ENCODE peak calls at places on chromosomes 3 and 15, in ten cellular contexts. A, N, Q, U, D, Y, X, E, M and O are unnamed samples.

GRCh38 chr3:49171119-49171774 is at the start of gene KLHDC8B:
- DNase-seq in Y (no peak), M (peak; percentile 78), X (peak; percentile 76), N (peak; percentile 78), A (peak; percentile 89), D (peak; percentile 89), U (peak; percentile 68), E (peak; percentile 88), Q (peak; percentile 86), O (no peak)

GRCh38 chr3:16987141-16987540 is 102.4 kb downstream of the PLCL2 start:
- DNase-seq in A (no peak), N (no peak), M (no peak), Y (no peak), E (no peak), D (no peak), Q (no peak), U (no peak), X (no peak), O (no peak)

GRCh38 chr3:89947357-89947954 is 840.0 kb downstream of the EPHA3 start:
- DNase-seq in Q (no peak), M (no peak), N (no peak), X (no peak), E (no peak), Y (no peak), A (peak; percentile 49), D (no peak), U (no peak), O (no peak)

GRCh38 chr3:179108091-179108490 is 36.5 kb upstream of the ZMAT3 start:
- DNase-seq in X (no peak), E (no peak), M (peak; percentile 47), A (no peak), Q (peak; percentile 84), D (no peak), N (no peak), U (no peak), Y (peak; percentile 18), O (no peak)

GRCh38 chr3:123094492-123094891 is 27.7 kb downstream of the PDIA5 start:
- DNase-seq in A (no peak), E (no peak), U (no peak), Y (no peak), N (no peak), M (no peak), X (no peak), Q (no peak), D (no peak), O (no peak)

GRCh38 chr15:76912430-76912829 is 7.3 kb upstream of the SCAPER start:
- DNase-seq in U (no peak), X (no peak), E (no peak), Q (no peak), Y (no peak), A (no peak), M (no peak), N (no peak), D (no peak), O (no peak)

GRCh38 chr3:184691397-184692131 is 20.3 kb downstream of the MAGEF1 start:
- DNase-seq in E (peak; percentile 52), A (no peak), Q (peak; percentile 42), X (no peak), N (no peak), Y (no peak), U (no peak), D (no peak), M (no peak), O (no peak)

GRCh38 chr15:66996099-66996498 is 69.3 kb upstream of the SMAD3 start:
- DNase-seq in D (no peak), N (no peak), U (no peak), Q (peak; percentile 67), M (peak; percentile 63), X (no peak), A (no peak), Y (no peak), E (no peak), O (no peak)

GRCh38 chr3:180855364-180855763 is 57.1 kb upstream of the FXR1 start:
- DNase-seq in U (no peak), N (no peak), X (peak; percentile 20), Y (no peak), E (no peak), A (no peak), Q (peak; percentile 22), M (peak; percentile 6), D (peak; percentile 11), O (no peak)

GRCh38 chr3:126763035-126763434 is 59.0 kb downstream of the CHCHD6 start:
- DNase-seq in M (no peak), E (no peak), X (no peak), D (no peak), A (no peak), N (no peak), Y (no peak), U (no peak), Q (no peak), O (no peak)

GRCh38 chr15:51907136-51907862 is 64.3 kb downstream of the LEO1 start:
- DNase-seq in A (peak; percentile 22), D (no peak), E (no peak), N (no peak), X (no peak), U (no peak), Q (peak; percentile 61), M (peak; percentile 49), Y (peak; percentile 44), O (no peak)

GRCh38 chr3:81744366-81744765 is 17.1 kb downstream of the GBE1 start:
- DNase-seq in A (peak; percentile 10), N (no peak), M (peak; percentile 97), E (peak; percentile 62), Y (peak; percentile 73), X (no peak), D (no peak), Q (peak; percentile 96), U (no peak), O (peak; percentile 80)

GRCh38 chr3:52268036-52268435 is 10.4 kb downstream of the WDR82 start:
- DNase-seq in M (no peak), E (no peak), D (no peak), A (no peak), Y (no peak), X (no peak), N (no peak), Q (no peak), U (no peak), O (no peak)

GRCh38 chr3:183933160-183933559 is 48.5 kb upstream of the PARL start:
- DNase-seq in M (no peak), U (no peak), N (no peak), Y (no peak), E (no peak), X (no peak), D (no peak), Q (no peak), A (no peak), O (no peak)

GRCh38 chr15:75416584-75416983 is 34.9 kb downstream of the SIN3A start:
- DNase-seq in M (no peak), X (no peak), E (no peak), D (no peak), A (no peak), Q (no peak), U (no peak), Y (no peak), N (no peak), O (no peak)
- H3K4me3 ChIP-seq in M (no peak overlapping the region), X (no peak overlapping the region), E (no peak overlapping the region), D (no peak overlapping the region), A (no peak overlapping the region), Q (no peak overlapping the region), U (no peak overlapping the region), Y (no peak overlapping the region), N (no peak overlapping the region), O (no peak overlapping the region)

GRCh38 chr3:167882057-167882667 is 146.6 kb downstream of the SERPINI1 start:
- DNase-seq in A (peak; percentile 13), D (no peak), N (peak; percentile 7), M (peak; percentile 73), E (no peak), U (no peak), Q (peak; percentile 77), Y (peak; percentile 4), X (peak; percentile 83), O (peak; percentile 18)
- H3K4me3 ChIP-seq in A (no peak overlapping the region), D (no peak overlapping the region), N (no peak overlapping the region), M (no peak overlapping the region), E (no peak overlapping the region), U (no peak overlapping the region), Q (no peak overlapping the region), Y (no peak overlapping the region), X (no peak overlapping the region), O (no peak overlapping the region)

GRCh38 chr3:129556890-129557736 is 14.1 kb downstream of the H1-8 start:
- DNase-seq in Q (peak; percentile 89), U (no peak), Y (no peak), N (no peak), E (no peak), X (no peak), D (no peak), M (peak; percentile 76), A (no peak), O (no peak)

GRCh38 chr3:129558772-129559564 is 16.0 kb downstream of the H1-8 start:
- DNase-seq in M (peak; percentile 81), D (no peak), Y (peak; percentile 50), E (no peak), A (no peak), Q (peak; percentile 79), N (no peak), X (peak; percentile 79), U (no peak), O (no peak)

GRCh38 chr3:129559565-129560079 is 16.6 kb downstream of the H1-8 start:
- DNase-seq in U (no peak), M (no peak), A (no peak), E (no peak), N (no peak), Y (no peak), X (no peak), D (no peak), Q (no peak), O (no peak)

GRCh38 chr3:129557737-129558037 is 14.7 kb downstream of the H1-8 start:
- DNase-seq in X (no peak), D (no peak), A (no peak), M (no peak), Y (no peak), N (no peak), Q (no peak), U (no peak), E (no peak), O (no peak)

DNA sequence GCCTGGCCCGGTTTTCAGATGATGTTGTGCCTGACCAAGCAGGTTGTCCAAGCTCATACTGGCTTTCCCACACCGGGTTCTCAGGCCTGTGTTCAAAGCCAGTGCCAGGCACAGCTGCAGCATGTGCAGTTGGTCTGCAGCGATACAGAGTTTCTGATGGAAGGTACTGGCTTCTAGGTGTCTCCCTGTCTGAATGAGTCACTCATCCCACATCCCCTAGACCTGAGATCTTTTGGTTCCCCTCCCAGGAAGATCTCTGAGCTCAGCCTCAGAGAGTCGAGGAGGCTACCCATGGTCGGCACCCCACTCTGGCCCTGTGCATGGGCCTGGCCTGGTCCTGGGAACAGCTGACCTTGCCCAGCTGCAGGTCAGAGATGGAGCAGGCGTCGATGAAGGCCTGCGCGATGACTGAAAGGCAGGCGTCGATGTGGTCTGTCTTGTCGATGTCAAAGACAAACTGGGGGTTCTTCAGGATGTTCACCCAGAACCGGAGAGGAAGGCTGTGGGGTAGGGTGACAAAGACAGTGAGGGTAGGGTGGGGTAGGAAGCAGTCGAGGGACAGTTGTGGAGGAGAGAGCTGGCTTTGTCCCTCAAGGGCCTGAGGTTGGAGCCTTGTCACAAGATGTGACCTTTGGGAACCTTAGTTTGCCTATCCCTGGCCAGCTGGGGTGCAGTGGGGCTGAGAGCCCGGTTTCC is 15.2 kb downstream of the H1-8 start:
- DNase-seq in Q (peak; percentile 28), E (no peak), N (no peak), M (peak; percentile 28), U (no peak), D (no peak), Y (peak; percentile 21), X (no peak), A (no peak), O (no peak)
- H3K4me3 ChIP-seq in Q (no peak overlapping the region), E (no peak overlapping the region), N (no peak overlapping the region), M (no peak overlapping the region), U (no peak overlapping the region), D (no peak overlapping the region), Y (no peak overlapping the region), X (peak overlapping the region; percentile 2), A (no peak overlapping the region), O (no peak overlapping the region)

GRCh38 chr15:58793862-58794261 is 22.8 kb downstream of the MINDY2 start:
- DNase-seq in U (no peak), A (no peak), E (no peak), M (no peak), N (no peak), Y (peak; percentile 47), X (no peak), D (no peak), Q (no peak), O (peak; percentile 40)
- H3K4me3 ChIP-seq in U (no peak overlapping the region), A (no peak overlapping the region), E (no peak overlapping the region), M (no peak overlapping the region), N (no peak overlapping the region), Y (no peak overlapping the region), X (no peak overlapping the region), D (no peak overlapping the region), Q (no peak overlapping the region), O (no peak overlapping the region)